ENCODE peak calls at places on chromosomes 11 and 22, in ten cellular contexts. One of them, this sample, is unnamed. For H3K4me1, the result is how much of the 10 kb centered on the place peaks cover.

GRCh38 chr22:42943981-42944380 is 71.0 kb downstream of the PACSIN2 start:
- DNase-seq in left ventricle myocardium inferior: no peak
- DNase-seq in Caco-2: no peak
- DNase-seq in heart right ventricle: no peak
- DNase-seq in H1: no peak
- DNase-seq in testis: no peak
- DNase-seq in lower lobe of right lung: no peak
- DNase-seq in A549: no peak
- DNase-seq in mucosa of descending colon: no peak
- DNase-seq in ovary: no peak
- DNase-seq in this sample: no peak

GRCh38 chr22:33126881-33127280 is 68.7 kb upstream of the SYN3 start:
- DNase-seq in A549: peak
- DNase-seq in ovary: no peak
- DNase-seq in testis: no peak
- DNase-seq in Caco-2: peak
- DNase-seq in mucosa of descending colon: no peak
- DNase-seq in H1: no peak
- DNase-seq in heart right ventricle: no peak
- DNase-seq in lower lobe of right lung: no peak
- DNase-seq in left ventricle myocardium inferior: no peak
- DNase-seq in this sample: no peak

GRCh38 chr11:119352857-119353260 is 6.4 kb upstream of the MFRP start:
- DNase-seq in mucosa of descending colon: peak
- DNase-seq in lower lobe of right lung: no peak
- DNase-seq in heart right ventricle: no peak
- DNase-seq in testis: peak
- DNase-seq in left ventricle myocardium inferior: no peak
- DNase-seq in Caco-2: peak
- DNase-seq in ovary: peak
- DNase-seq in H1: no peak
- DNase-seq in A549: no peak
- DNase-seq in this sample: no peak

GRCh38 chr22:31968022-31968421 is 23.7 kb downstream of the YWHAH start:
- DNase-seq in H1: no peak
- DNase-seq in left ventricle myocardium inferior: no peak
- DNase-seq in heart right ventricle: no peak
- DNase-seq in testis: no peak
- DNase-seq in mucosa of descending colon: no peak
- DNase-seq in ovary: no peak
- DNase-seq in A549: no peak
- DNase-seq in Caco-2: no peak
- DNase-seq in lower lobe of right lung: no peak
- DNase-seq in this sample: no peak

GRCh38 chr22:32737811-32738210 is 63.7 kb upstream of the TIMP3 start:
- DNase-seq in Caco-2: no peak
- DNase-seq in lower lobe of right lung: no peak
- DNase-seq in testis: no peak
- DNase-seq in heart right ventricle: no peak
- DNase-seq in ovary: no peak
- DNase-seq in A549: no peak
- DNase-seq in H1: no peak
- DNase-seq in left ventricle myocardium inferior: no peak
- DNase-seq in mucosa of descending colon: no peak
- DNase-seq in this sample: no peak

GRCh38 chr11:118295199-118295598 is 9.3 kb upstream of the CD3E start:
- DNase-seq in left ventricle myocardium inferior: no peak
- DNase-seq in A549: no peak
- DNase-seq in lower lobe of right lung: no peak
- DNase-seq in mucosa of descending colon: no peak
- DNase-seq in testis: no peak
- DNase-seq in H1: no peak
- DNase-seq in Caco-2: peak
- DNase-seq in ovary: no peak
- DNase-seq in heart right ventricle: no peak
- DNase-seq in this sample: no peak

GRCh38 chr11:18768472-18768901 is 23.1 kb downstream of the PTPN5 start:
- DNase-seq in ovary: no peak
- DNase-seq in A549: no peak
- DNase-seq in lower lobe of right lung: no peak
- DNase-seq in testis: no peak
- DNase-seq in Caco-2: no peak
- DNase-seq in left ventricle myocardium inferior: no peak
- DNase-seq in heart right ventricle: no peak
- DNase-seq in H1: no peak
- DNase-seq in mucosa of descending colon: no peak
- DNase-seq in this sample: no peak

GRCh38 chr11:65538232-65538914 is 13.5 kb downstream of the SCYL1 start:
- DNase-seq in ovary: no peak
- DNase-seq in heart right ventricle: no peak
- DNase-seq in mucosa of descending colon: no peak
- DNase-seq in H1: no peak
- DNase-seq in Caco-2: no peak
- DNase-seq in testis: peak
- DNase-seq in lower lobe of right lung: no peak
- DNase-seq in left ventricle myocardium inferior: no peak
- DNase-seq in A549: no peak
- DNase-seq in this sample: no peak

GRCh38 chr22:17095538-17095937 is 10.7 kb downstream of the IL17RA start:
- DNase-seq in Caco-2: peak
- DNase-seq in heart right ventricle: no peak
- DNase-seq in mucosa of descending colon: no peak
- DNase-seq in testis: no peak
- DNase-seq in ovary: no peak
- DNase-seq in lower lobe of right lung: no peak
- DNase-seq in H1: no peak
- DNase-seq in left ventricle myocardium inferior: no peak
- DNase-seq in A549: no peak
- DNase-seq in this sample: no peak

GRCh38 chr22:27692243-27692642 is 109.3 kb downstream of the MN1 start:
- DNase-seq in testis: no peak
- DNase-seq in H1: no peak
- DNase-seq in heart right ventricle: no peak
- DNase-seq in Caco-2: no peak
- DNase-seq in A549: no peak
- DNase-seq in left ventricle myocardium inferior: no peak
- DNase-seq in ovary: no peak
- DNase-seq in mucosa of descending colon: no peak
- DNase-seq in lower lobe of right lung: no peak
- DNase-seq in this sample: no peak

GRCh38 chr11:60129853-60130252 is 41.4 kb downstream of the MS4A2 start:
- DNase-seq in A549: no peak
- DNase-seq in lower lobe of right lung: no peak
- DNase-seq in testis: no peak
- DNase-seq in heart right ventricle: no peak
- DNase-seq in left ventricle myocardium inferior: no peak
- DNase-seq in Caco-2: no peak
- DNase-seq in H1: no peak
- DNase-seq in mucosa of descending colon: no peak
- DNase-seq in ovary: no peak
- DNase-seq in this sample: no peak

GRCh38 chr11:73510877-73511276 is 87.0 kb downstream of the FAM168A start:
- DNase-seq in A549: no peak
- DNase-seq in ovary: no peak
- DNase-seq in H1: no peak
- DNase-seq in lower lobe of right lung: no peak
- DNase-seq in heart right ventricle: no peak
- DNase-seq in left ventricle myocardium inferior: no peak
- DNase-seq in mucosa of descending colon: no peak
- DNase-seq in Caco-2: no peak
- DNase-seq in testis: no peak
- DNase-seq in this sample: no peak

GRCh38 chr11:3164138-3164539 is 971 bp downstream of the OSBPL5 start:
- DNase-seq in heart right ventricle: peak
- DNase-seq in left ventricle myocardium inferior: peak
- DNase-seq in ovary: no peak
- DNase-seq in lower lobe of right lung: peak
- DNase-seq in mucosa of descending colon: peak
- DNase-seq in A549: no peak
- DNase-seq in testis: no peak
- DNase-seq in H1: no peak
- DNase-seq in Caco-2: no peak
- DNase-seq in this sample: no peak
- H3K4me1 ChIP-seq in heart right ventricle: half or more
- H3K4me1 ChIP-seq in left ventricle myocardium inferior: half or more
- H3K4me1 ChIP-seq in ovary: under half
- H3K4me1 ChIP-seq in lower lobe of right lung: half or more
- H3K4me1 ChIP-seq in mucosa of descending colon: under half
- H3K4me1 ChIP-seq in A549: under half
- H3K4me1 ChIP-seq in testis: under half
- H3K4me1 ChIP-seq in H1: under half
- H3K4me1 ChIP-seq in Caco-2: under half
- H3K4me1 ChIP-seq in this sample: under half

GRCh38 chr11:68011046-68011943 is 1.2 kb downstream of the ALDH3B1 start:
- DNase-seq in left ventricle myocardium inferior: no peak
- DNase-seq in heart right ventricle: peak
- DNase-seq in Caco-2: no peak
- DNase-seq in mucosa of descending colon: no peak
- DNase-seq in testis: no peak
- DNase-seq in H1: no peak
- DNase-seq in ovary: no peak
- DNase-seq in A549: no peak
- DNase-seq in lower lobe of right lung: no peak
- DNase-seq in this sample: no peak
- H3K4me3 ChIP-seq in left ventricle myocardium inferior: peak
- H3K4me3 ChIP-seq in heart right ventricle: peak
- H3K4me3 ChIP-seq in Caco-2: no peak
- H3K4me3 ChIP-seq in mucosa of descending colon: no peak
- H3K4me3 ChIP-seq in testis: no peak
- H3K4me3 ChIP-seq in H1: no peak
- H3K4me3 ChIP-seq in ovary: no peak
- H3K4me3 ChIP-seq in A549: peak
- H3K4me3 ChIP-seq in lower lobe of right lung: peak
- H3K4me3 ChIP-seq in this sample: peak

DNA sequence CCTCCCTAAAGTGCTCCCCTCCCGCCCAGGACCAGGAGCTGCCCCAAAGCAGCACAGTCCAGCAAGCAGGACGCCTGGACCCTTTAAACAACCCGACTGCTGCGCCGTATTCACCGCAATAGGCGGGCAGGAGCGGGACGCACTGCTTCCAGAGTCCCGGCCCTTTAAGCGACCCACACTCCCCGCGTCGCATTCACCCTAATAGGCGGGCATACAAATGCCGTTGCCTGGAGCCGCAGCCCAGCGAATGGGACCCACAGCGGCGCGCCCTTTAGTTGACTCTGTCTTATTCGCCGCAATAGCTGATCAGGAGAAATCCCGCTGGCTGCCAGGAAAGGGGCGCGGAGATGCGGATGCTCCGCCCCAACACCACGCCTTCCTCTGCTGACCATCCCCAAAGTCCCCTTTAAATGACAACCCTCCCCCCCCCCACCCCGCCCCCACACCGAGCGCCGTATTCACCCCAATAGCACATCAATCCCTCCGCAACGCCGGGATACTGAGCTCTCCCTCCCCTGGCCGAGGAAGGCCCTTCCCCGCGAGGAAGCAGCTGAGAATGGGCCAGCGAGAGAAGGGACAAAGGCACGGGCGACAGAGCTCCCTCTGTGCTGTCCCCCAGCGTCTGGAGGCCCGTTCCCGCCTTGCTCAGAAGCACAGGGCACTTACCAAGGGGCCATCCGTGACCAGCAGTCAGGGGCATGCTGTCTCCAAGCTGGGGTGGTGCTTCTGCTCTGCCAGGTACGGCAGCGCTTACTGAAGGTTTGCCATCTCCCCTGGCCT is 4.7 kb downstream of the OSBPL5 start:
- DNase-seq in mucosa of descending colon: peak
- DNase-seq in ovary: peak
- DNase-seq in H1: peak
- DNase-seq in A549: no peak
- DNase-seq in testis: peak
- DNase-seq in left ventricle myocardium inferior: peak
- DNase-seq in lower lobe of right lung: peak
- DNase-seq in heart right ventricle: peak
- DNase-seq in Caco-2: no peak
- DNase-seq in this sample: peak
- TF ChIP-seq CTCF in mucosa of descending colon: no peak
- TF ChIP-seq CTCF in ovary: no peak
- TF ChIP-seq CTCF in H1: no peak
- TF ChIP-seq CTCF in A549: no peak
- TF ChIP-seq CTCF in testis: no peak
- TF ChIP-seq CTCF in left ventricle myocardium inferior: no peak
- TF ChIP-seq CTCF in lower lobe of right lung: no peak
- TF ChIP-seq CTCF in heart right ventricle: no peak
- TF ChIP-seq CTCF in Caco-2: no peak
- TF ChIP-seq CTCF in this sample: no peak

GRCh38 chr11:128047026-128047425 is 540.3 kb downstream of the ETS1 start:
- DNase-seq in Caco-2: no peak
- DNase-seq in heart right ventricle: no peak
- DNase-seq in H1: no peak
- DNase-seq in testis: no peak
- DNase-seq in lower lobe of right lung: no peak
- DNase-seq in ovary: no peak
- DNase-seq in A549: no peak
- DNase-seq in left ventricle myocardium inferior: no peak
- DNase-seq in mucosa of descending colon: no peak
- DNase-seq in this sample: no peak

GRCh38 chr11:128042290-128042751 is 545.0 kb downstream of the ETS1 start:
- DNase-seq in ovary: no peak
- DNase-seq in lower lobe of right lung: no peak
- DNase-seq in heart right ventricle: no peak
- DNase-seq in testis: no peak
- DNase-seq in Caco-2: no peak
- DNase-seq in mucosa of descending colon: no peak
- DNase-seq in A549: no peak
- DNase-seq in left ventricle myocardium inferior: no peak
- DNase-seq in H1: no peak
- DNase-seq in this sample: no peak

GRCh38 chr11:128052912-128053641 is 534.3 kb downstream of the ETS1 start:
- DNase-seq in A549: no peak
- DNase-seq in testis: no peak
- DNase-seq in left ventricle myocardium inferior: no peak
- DNase-seq in mucosa of descending colon: no peak
- DNase-seq in H1: no peak
- DNase-seq in lower lobe of right lung: no peak
- DNase-seq in heart right ventricle: no peak
- DNase-seq in ovary: no peak
- DNase-seq in Caco-2: no peak
- DNase-seq in this sample: no peak

GRCh38 chr11:128045094-128045725 is 542.1 kb downstream of the ETS1 start:
- DNase-seq in ovary: no peak
- DNase-seq in left ventricle myocardium inferior: no peak
- DNase-seq in lower lobe of right lung: no peak
- DNase-seq in Caco-2: no peak
- DNase-seq in testis: no peak
- DNase-seq in heart right ventricle: no peak
- DNase-seq in H1: no peak
- DNase-seq in A549: no peak
- DNase-seq in mucosa of descending colon: no peak
- DNase-seq in this sample: no peak

DNA sequence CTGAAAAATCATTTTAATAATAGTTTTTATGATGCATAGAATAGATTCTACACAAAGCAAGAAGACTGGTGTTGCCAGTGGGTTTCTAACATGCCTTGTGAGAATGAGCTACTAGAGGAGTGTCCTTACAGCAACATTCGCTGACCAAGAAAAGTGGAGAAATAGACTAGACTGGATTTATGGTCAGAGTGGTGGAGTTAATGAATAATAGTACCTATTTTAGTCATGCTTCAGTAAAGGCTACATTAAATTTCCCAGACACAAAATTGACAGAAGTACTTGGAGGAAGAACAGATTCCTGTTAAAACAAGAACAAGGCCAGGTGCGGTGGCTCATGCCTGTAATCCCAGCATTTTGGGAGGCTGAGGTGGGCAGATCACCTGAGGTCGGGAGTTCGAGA is 539.2 kb downstream of the ETS1 start:
- DNase-seq in heart right ventricle: no peak
- DNase-seq in lower lobe of right lung: no peak
- DNase-seq in mucosa of descending colon: no peak
- DNase-seq in H1: no peak
- DNase-seq in testis: no peak
- DNase-seq in left ventricle myocardium inferior: no peak
- DNase-seq in Caco-2: no peak
- DNase-seq in ovary: no peak
- DNase-seq in A549: no peak
- DNase-seq in this sample: no peak
- H3K4me1 ChIP-seq in heart right ventricle: under half
- H3K4me1 ChIP-seq in lower lobe of right lung: under half
- H3K4me1 ChIP-seq in mucosa of descending colon: under half
- H3K4me1 ChIP-seq in H1: under half
- H3K4me1 ChIP-seq in testis: under half
- H3K4me1 ChIP-seq in left ventricle myocardium inferior: under half
- H3K4me1 ChIP-seq in Caco-2: under half
- H3K4me1 ChIP-seq in ovary: under half
- H3K4me1 ChIP-seq in A549: under half
- H3K4me1 ChIP-seq in this sample: under half